ENCODE peak calls at places on chromosome 17, in four cellular contexts. One of them, this sample, is unnamed.

GRCh38 chr17:43931062-43931571 is 11.2 kb downstream of the PPY start:
- DNase-seq in OCI-LY7: no peak
- DNase-seq in stimulated activated CD4-positive, alpha-beta T cell treated with anti-CD3 and anti-CD28 coated beads, Interleukin-12 subunit alpha, Interleukin-12 subunit beta, amount 100 ng/mL, for 4 hours: no peak
- DNase-seq in AML-193: no peak
- DNase-seq in this sample: no peak

GRCh38 chr17:286571-286970 is 66.0 kb downstream of the RPH3AL start:
- DNase-seq in AML-193: no peak
- DNase-seq in OCI-LY7: no peak
- DNase-seq in stimulated activated CD4-positive, alpha-beta T cell treated with anti-CD3 and anti-CD28 coated beads, Interleukin-12 subunit alpha, Interleukin-12 subunit beta, amount 100 ng/mL, for 4 hours: no peak
- DNase-seq in this sample: no peak

GRCh38 chr17:38918916-38919315 is 6.5 kb upstream of the LASP1NB start:
- DNase-seq in AML-193: no peak
- DNase-seq in stimulated activated CD4-positive, alpha-beta T cell treated with anti-CD3 and anti-CD28 coated beads, Interleukin-12 subunit alpha, Interleukin-12 subunit beta, amount 100 ng/mL, for 4 hours: no peak
- DNase-seq in OCI-LY7: no peak
- DNase-seq in this sample: no peak

GRCh38 chr17:50130778-50131317 is 888 bp upstream of the SAMD14 start:
- DNase-seq in OCI-LY7: no peak
- DNase-seq in AML-193: no peak
- DNase-seq in stimulated activated CD4-positive, alpha-beta T cell treated with anti-CD3 and anti-CD28 coated beads, Interleukin-12 subunit alpha, Interleukin-12 subunit beta, amount 100 ng/mL, for 4 hours: no peak
- DNase-seq in this sample: no peak

GRCh38 chr17:10871914-10872313 is 34.0 kb upstream of the PIRT start:
- DNase-seq in stimulated activated CD4-positive, alpha-beta T cell treated with anti-CD3 and anti-CD28 coated beads, Interleukin-12 subunit alpha, Interleukin-12 subunit beta, amount 100 ng/mL, for 4 hours: no peak
- DNase-seq in AML-193: no peak
- DNase-seq in OCI-LY7: no peak
- DNase-seq in this sample: no peak

GRCh38 chr17:13593757-13594156 is 8.0 kb downstream of the HS3ST3A1 start:
- DNase-seq in stimulated activated CD4-positive, alpha-beta T cell treated with anti-CD3 and anti-CD28 coated beads, Interleukin-12 subunit alpha, Interleukin-12 subunit beta, amount 100 ng/mL, for 4 hours: no peak
- DNase-seq in OCI-LY7: no peak
- DNase-seq in AML-193: no peak
- DNase-seq in this sample: no peak

GRCh38 chr17:37605081-37605480 is 4.1 kb downstream of the SYNRG start:
- DNase-seq in AML-193: no peak
- DNase-seq in OCI-LY7: no peak
- DNase-seq in stimulated activated CD4-positive, alpha-beta T cell treated with anti-CD3 and anti-CD28 coated beads, Interleukin-12 subunit alpha, Interleukin-12 subunit beta, amount 100 ng/mL, for 4 hours: no peak
- DNase-seq in this sample: no peak

GRCh38 chr17:77508047-77508715 is 367.4 kb downstream of the SEC14L1 start:
- DNase-seq in AML-193: no peak
- DNase-seq in stimulated activated CD4-positive, alpha-beta T cell treated with anti-CD3 and anti-CD28 coated beads, Interleukin-12 subunit alpha, Interleukin-12 subunit beta, amount 100 ng/mL, for 4 hours: no peak
- DNase-seq in OCI-LY7: no peak
- DNase-seq in this sample: peak

GRCh38 chr17:15942207-15942833 is 2.6 kb upstream of the ADORA2B start:
- DNase-seq in stimulated activated CD4-positive, alpha-beta T cell treated with anti-CD3 and anti-CD28 coated beads, Interleukin-12 subunit alpha, Interleukin-12 subunit beta, amount 100 ng/mL, for 4 hours: no peak
- DNase-seq in OCI-LY7: no peak
- DNase-seq in AML-193: peak
- DNase-seq in this sample: peak

GRCh38 chr17:81922566-81923301 is 4.8 kb upstream of the SIRT7 start:
- DNase-seq in AML-193: no peak
- DNase-seq in stimulated activated CD4-positive, alpha-beta T cell treated with anti-CD3 and anti-CD28 coated beads, Interleukin-12 subunit alpha, Interleukin-12 subunit beta, amount 100 ng/mL, for 4 hours: no peak
- DNase-seq in OCI-LY7: no peak
- DNase-seq in this sample: no peak

GRCh38 chr17:13743906-13744305 is 142.2 kb upstream of the HS3ST3A1 start:
- DNase-seq in stimulated activated CD4-positive, alpha-beta T cell treated with anti-CD3 and anti-CD28 coated beads, Interleukin-12 subunit alpha, Interleukin-12 subunit beta, amount 100 ng/mL, for 4 hours: no peak
- DNase-seq in AML-193: no peak
- DNase-seq in OCI-LY7: no peak
- DNase-seq in this sample: no peak

GRCh38 chr17:58631523-58632323 is 60.1 kb downstream of the TEX14 start:
- DNase-seq in AML-193: peak
- DNase-seq in OCI-LY7: peak
- DNase-seq in stimulated activated CD4-positive, alpha-beta T cell treated with anti-CD3 and anti-CD28 coated beads, Interleukin-12 subunit alpha, Interleukin-12 subunit beta, amount 100 ng/mL, for 4 hours: peak
- DNase-seq in this sample: peak

GRCh38 chr17:64306850-64307463 is 43.9 kb upstream of the TEX2 start:
- DNase-seq in stimulated activated CD4-positive, alpha-beta T cell treated with anti-CD3 and anti-CD28 coated beads, Interleukin-12 subunit alpha, Interleukin-12 subunit beta, amount 100 ng/mL, for 4 hours: peak
- DNase-seq in OCI-LY7: peak
- DNase-seq in AML-193: peak
- DNase-seq in this sample: no peak

GRCh38 chr17:47918003-47918402 is 22.0 kb downstream of the SP2 start:
- DNase-seq in AML-193: peak
- DNase-seq in stimulated activated CD4-positive, alpha-beta T cell treated with anti-CD3 and anti-CD28 coated beads, Interleukin-12 subunit alpha, Interleukin-12 subunit beta, amount 100 ng/mL, for 4 hours: no peak
- DNase-seq in OCI-LY7: no peak
- DNase-seq in this sample: no peak

GRCh38 chr17:29195465-29196081 is 15.4 kb upstream of the MYO18A start:
- DNase-seq in OCI-LY7: peak
- DNase-seq in stimulated activated CD4-positive, alpha-beta T cell treated with anti-CD3 and anti-CD28 coated beads, Interleukin-12 subunit alpha, Interleukin-12 subunit beta, amount 100 ng/mL, for 4 hours: no peak
- DNase-seq in AML-193: peak
- DNase-seq in this sample: peak

GRCh38 chr17:67628580-67629013 is 89.1 kb upstream of the NOL11 start:
- DNase-seq in stimulated activated CD4-positive, alpha-beta T cell treated with anti-CD3 and anti-CD28 coated beads, Interleukin-12 subunit alpha, Interleukin-12 subunit beta, amount 100 ng/mL, for 4 hours: no peak
- DNase-seq in OCI-LY7: peak
- DNase-seq in AML-193: no peak
- DNase-seq in this sample: no peak

GRCh38 chr17:77282524-77283515 is 142.1 kb downstream of the SEC14L1 start:
- DNase-seq in AML-193: no peak
- DNase-seq in OCI-LY7: peak
- DNase-seq in stimulated activated CD4-positive, alpha-beta T cell treated with anti-CD3 and anti-CD28 coated beads, Interleukin-12 subunit alpha, Interleukin-12 subunit beta, amount 100 ng/mL, for 4 hours: no peak
- DNase-seq in this sample: no peak

GRCh38 chr17:4276514-4276913 is 12.7 kb upstream of the ANKFY1 start:
- DNase-seq in AML-193: no peak
- DNase-seq in OCI-LY7: no peak
- DNase-seq in stimulated activated CD4-positive, alpha-beta T cell treated with anti-CD3 and anti-CD28 coated beads, Interleukin-12 subunit alpha, Interleukin-12 subunit beta, amount 100 ng/mL, for 4 hours: no peak
- DNase-seq in this sample: no peak

GRCh38 chr17:49035470-49036269 is 38.5 kb downstream of the IGF2BP1 start:
- DNase-seq in AML-193: peak
- DNase-seq in stimulated activated CD4-positive, alpha-beta T cell treated with anti-CD3 and anti-CD28 coated beads, Interleukin-12 subunit alpha, Interleukin-12 subunit beta, amount 100 ng/mL, for 4 hours: peak
- DNase-seq in OCI-LY7: peak
- DNase-seq in this sample: no peak

GRCh38 chr17:44749076-44750020 is 9.4 kb upstream of the ADAM11 start:
- DNase-seq in AML-193: no peak
- DNase-seq in OCI-LY7: no peak
- DNase-seq in stimulated activated CD4-positive, alpha-beta T cell treated with anti-CD3 and anti-CD28 coated beads, Interleukin-12 subunit alpha, Interleukin-12 subunit beta, amount 100 ng/mL, for 4 hours: no peak
- DNase-seq in this sample: no peak

GRCh38 chr17:17356931-17357270 is 53.7 kb downstream of the NT5M start:
- DNase-seq in OCI-LY7: no peak
- DNase-seq in stimulated activated CD4-positive, alpha-beta T cell treated with anti-CD3 and anti-CD28 coated beads, Interleukin-12 subunit alpha, Interleukin-12 subunit beta, amount 100 ng/mL, for 4 hours: no peak
- DNase-seq in AML-193: no peak
- DNase-seq in this sample: no peak

This sample was measured in CD14-positive monocyte.